ENCODE peak calls at places on chromosomes 2 and 18, in ten cellular contexts. T is upper lobe of right lung; H is aorta; Q is MCF 10A; B is GM04503; F is kidney epithelial cell; D is ELR; V is H7; N is tibial nerve; Z is stimulated activated CD8-positive, alpha-beta memory T cell treated with anti-CD3 and anti-CD28 coated beads, Interleukin-7, amount 100 ng/mL, for 1 hour. O is an unnamed sample.

GRCh38 chr2:69615078-69615630 is 28.4 kb downstream of the AAK1 start:
- DNase-seq in T (no peak), H (no peak), Q (no peak), B (no peak), F (no peak), D (no peak), V (no peak), N (no peak), Z (no peak), O (no peak)

GRCh38 chr2:72981516-72981915 is 64.2 kb downstream of the EMX1 start:
- DNase-seq in T (no peak), H (no peak), Q (no peak), B (no peak), F (no peak), D (no peak), V (no peak), N (no peak), Z (no peak), O (peak)

GRCh38 chr18:76803814-76804213 is 18.5 kb upstream of the ZNF236 start:
- DNase-seq in T (no peak), H (peak), Q (peak), B (no peak), F (no peak), D (peak), V (peak), N (peak), Z (peak), O (peak)

GRCh38 chr2:205872716-205873115 is 190.4 kb downstream of the NRP2 start:
- DNase-seq in T (no peak), H (no peak), Q (no peak), B (no peak), F (no peak), D (no peak), V (no peak), N (no peak), Z (no peak), O (no peak)

GRCh38 chr2:178484245-178485041 is 4.2 kb downstream of the PLEKHA3 start:
- DNase-seq in T (no peak), H (no peak), Q (peak), B (no peak), F (no peak), D (peak), V (no peak), N (peak), Z (no peak), O (peak)

GRCh38 chr2:50885948-50886347 is 146.0 kb downstream of the NRXN1 start:
- DNase-seq in T (no peak), H (no peak), Q (no peak), B (no peak), F (no peak), D (no peak), V (no peak), N (no peak), Z (no peak), O (peak)

GRCh38 chr18:45539383-45539960 is 75.8 kb upstream of the SLC14A2 start:
- DNase-seq in T (no peak), H (no peak), Q (no peak), B (no peak), F (no peak), D (no peak), V (no peak), N (no peak), Z (no peak), O (no peak)

GRCh38 chr2:16257001-16257724 is 316.8 kb downstream of the MYCN start:
- DNase-seq in T (no peak), H (no peak), Q (no peak), B (no peak), F (no peak), D (no peak), V (no peak), N (no peak), Z (no peak), O (no peak)

GRCh38 chr18:23867011-23867410 is 147.5 kb upstream of the TTC39C start:
- DNase-seq in T (no peak), H (no peak), Q (no peak), B (no peak), F (no peak), D (no peak), V (no peak), N (no peak), Z (no peak), O (peak)

GRCh38 chr18:12518326-12518725 is 110.6 kb downstream of the PRELID3A start:
- DNase-seq in T (no peak), H (no peak), Q (peak), B (no peak), F (no peak), D (no peak), V (no peak), N (no peak), Z (no peak), O (no peak)